ENCODE peak calls at places on chromosomes 3 and 15, in eight cellular contexts. G is ovary, D is H1, K is GM12878, W is A549, Q is upper lobe of left lung, U is esophagus muscularis mucosa, Y is HepG2. P is an unnamed sample. For H3K4me1, the result is how much of the 10 kb centered on the place peaks cover.

GRCh38 chr15:50884583-50884982 is 23.9 kb upstream of the AP4E1 start:
- DNase-seq in G (no peak), D (no peak), K (no peak), W (peak), Q (no peak), U (no peak), Y (no peak), P (no peak)

GRCh38 chr3:150742679-150743078 is 20.3 kb downstream of the SIAH2 start:
- DNase-seq in G (no peak), D (no peak), K (no peak), W (no peak), Q (no peak), U (no peak), Y (no peak), P (no peak)

GRCh38 chr3:117761992-117762944 is 1052.7 kb downstream of the TUSC7 start:
- DNase-seq in G (no peak), D (no peak), K (no peak), W (no peak), Q (no peak), U (no peak), Y (no peak), P (no peak)

GRCh38 chr3:170470063-170471006 is 51.7 kb downstream of the CLDN11 start:
- DNase-seq in G (no peak), D (peak), K (no peak), W (peak), Q (no peak), U (no peak), Y (no peak), P (no peak)

GRCh38 chr3:88195951-88196434 is 46.2 kb downstream of the C3orf38 start:
- DNase-seq in G (no peak), D (no peak), K (no peak), W (no peak), Q (no peak), U (no peak), Y (no peak), P (no peak)

GRCh38 chr15:80727196-80727595 is 32.1 kb downstream of the ABHD17C start:
- DNase-seq in G (no peak), D (no peak), K (no peak), W (no peak), Q (no peak), U (no peak), Y (peak), P (no peak)

GRCh38 chr15:39685999-39686613 is 96.5 kb downstream of the FSIP1 start:
- DNase-seq in G (no peak), D (no peak), K (no peak), W (peak), Q (no peak), U (no peak), Y (peak), P (no peak)

GRCh38 chr3:96700322-96701315 is 113.8 kb upstream of the EPHA6 start:
- DNase-seq in G (no peak), D (no peak), K (no peak), W (peak), Q (no peak), U (no peak), Y (no peak), P (no peak)

GRCh38 chr3:150227839-150228238 is 180.3 kb upstream of the TSC22D2 start:
- DNase-seq in G (no peak), D (peak), K (no peak), W (peak), Q (no peak), U (no peak), Y (peak), P (peak)

GRCh38 chr15:79060175-79060574 is 30.4 kb downstream of the RASGRF1 start:
- DNase-seq in G (no peak), D (no peak), K (no peak), W (no peak), Q (no peak), U (no peak), Y (no peak), P (no peak)

GRCh38 chr15:96837241-96837970 is 506.9 kb downstream of the NR2F2 start:
- DNase-seq in G (no peak), D (no peak), K (no peak), W (no peak), Q (no peak), U (no peak), Y (no peak), P (no peak)
- TF ChIP-seq EP300 in G (no peak), D (no peak), K (no peak), W (no peak), Q (no peak), U (no peak), Y (no peak), P (no peak)

DNA sequence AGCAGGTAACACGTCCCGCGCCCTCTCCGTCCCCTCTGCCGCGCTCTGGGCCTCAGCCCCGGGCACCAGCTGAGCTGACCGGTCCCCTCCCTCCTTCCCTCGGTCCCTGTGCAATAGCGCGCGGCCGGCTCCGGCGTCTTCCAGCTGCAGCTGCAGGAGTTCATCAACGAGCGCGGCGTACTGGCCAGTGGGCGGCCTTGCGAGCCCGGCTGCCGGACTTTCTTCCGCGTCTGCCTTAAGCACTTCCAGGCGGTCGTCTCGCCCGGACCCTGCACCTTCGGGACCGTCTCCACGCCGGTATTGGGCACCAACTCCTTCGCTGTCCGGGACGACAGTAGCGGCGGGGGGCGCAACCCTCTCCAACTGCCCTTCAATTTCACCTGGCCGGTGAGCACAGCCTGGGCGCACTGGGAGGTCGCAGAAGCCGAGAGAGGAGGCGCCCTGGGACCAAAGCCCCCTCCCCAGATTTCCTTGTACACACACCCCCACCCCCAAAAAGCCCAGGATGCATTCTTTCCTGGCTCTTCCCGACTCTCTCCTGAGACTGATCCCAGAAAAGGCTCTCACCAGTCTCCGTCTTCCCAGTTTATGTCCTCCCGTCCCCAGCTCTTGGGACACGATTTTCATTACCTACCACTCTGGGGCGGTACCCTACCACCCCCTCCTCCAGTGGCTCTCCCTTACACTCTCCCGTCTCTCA is 740 bp downstream of the DLL4 start:
- DNase-seq in G (peak), D (peak), K (no peak), W (peak), Q (peak), U (no peak), Y (no peak), P (peak)
- H3K4me1 ChIP-seq in G (under half), D (under half), K (under half), W (under half), Q (half or more), U (half or more), Y (half or more), P (under half)

DNA sequence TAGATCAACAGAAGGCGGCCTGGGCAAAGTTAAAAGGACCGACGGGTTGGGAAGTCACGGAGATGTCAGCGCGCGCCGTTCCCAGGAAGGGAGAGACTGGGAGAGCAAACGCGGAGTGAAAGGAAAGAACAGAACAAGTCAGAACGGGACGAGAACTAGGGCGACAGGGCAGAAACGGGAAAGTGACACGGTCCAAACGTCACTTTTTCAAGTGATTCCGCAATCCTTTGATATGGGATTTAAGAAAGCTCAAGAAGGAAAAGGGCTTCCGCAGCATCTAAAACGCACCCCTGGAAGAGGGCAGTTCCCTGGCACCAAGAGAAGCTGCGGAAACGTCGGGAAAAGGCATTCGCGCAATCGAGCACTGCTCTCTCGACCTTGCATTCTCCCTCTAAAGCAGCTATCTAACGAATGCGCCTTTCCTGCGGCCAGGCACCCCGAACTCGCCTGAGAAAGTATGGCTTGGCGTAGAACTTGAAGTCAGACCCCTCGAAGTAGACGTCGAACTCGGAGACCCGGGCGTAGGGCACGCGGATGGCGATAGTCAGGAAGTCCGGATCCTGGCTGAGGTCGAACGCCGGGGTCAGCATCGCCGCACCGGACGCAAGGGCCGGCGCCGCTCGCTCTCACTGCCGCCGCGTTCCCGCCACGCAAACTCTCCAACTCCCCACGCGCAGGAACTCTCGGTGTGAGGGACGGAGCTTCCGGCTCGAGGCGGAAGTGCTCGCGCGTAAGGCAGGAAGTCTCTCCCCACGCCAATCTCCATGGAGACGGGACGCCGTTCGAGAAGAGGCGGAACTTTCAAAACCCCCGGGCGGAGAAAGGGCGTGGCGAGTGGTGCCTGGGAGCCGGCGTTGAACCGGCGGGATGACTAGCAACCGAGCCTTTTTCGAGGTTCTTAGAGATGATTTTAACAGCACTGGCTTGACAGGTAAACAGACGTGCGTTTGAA is at the start of gene SHQ1:
- DNase-seq in G (peak), D (peak), K (peak), W (peak), Q (peak), U (peak), Y (peak), P (peak)
- TF ChIP-seq POLR2A in G (peak), D (no peak), K (peak), W (peak), Q (peak), U (no peak), Y (peak), P (peak)

GRCh38 chr15:85691350-85692240 is 103.1 kb downstream of the KLHL25 start:
- DNase-seq in G (no peak), D (no peak), K (peak), W (no peak), Q (no peak), U (no peak), Y (no peak), P (no peak)
- TF ChIP-seq EP300 in G (no peak), D (no peak), K (no peak), W (no peak), Q (no peak), U (no peak), Y (no peak), P (no peak)

P was measured in tibial nerve.